ENCODE peak calls at places on chromosomes 5 and 9, in eight cellular contexts. Q, N, F, K, I, S, T and P are unnamed samples.

GRCh38 chr9:69867081-69867814 is 46.6 kb downstream of the CFAP95 start:
- DNase-seq in Q (no peak), N (no peak), F (no peak), K (no peak), I (no peak), S (no peak), T (no peak), P (no peak)

GRCh38 chr9:95174038-95174437 is 143.5 kb downstream of the FANCC start:
- DNase-seq in Q (no peak), N (no peak), F (no peak), K (no peak), I (no peak), S (no peak), T (no peak), P (no peak)

GRCh38 chr5:14671414-14671813 is 6.9 kb downstream of the OTULIN start:
- DNase-seq in Q (peak), N (no peak), F (peak), K (peak), I (no peak), S (no peak), T (no peak), P (no peak)

GRCh38 chr5:176675676-176676360 is 28.5 kb downstream of the TSPAN17 start:
- DNase-seq in Q (peak), N (peak), F (peak), K (peak), I (no peak), S (peak), T (peak), P (no peak)

GRCh38 chr5:140591747-140592372 is 27.2 kb downstream of the SLC35A4 start:
- DNase-seq in Q (peak), N (no peak), F (peak), K (no peak), I (no peak), S (no peak), T (no peak), P (no peak)

GRCh38 chr5:96067902-96068614 is 106.4 kb upstream of the ELL2 start:
- DNase-seq in Q (peak), N (no peak), F (peak), K (peak), I (peak), S (peak), T (no peak), P (no peak)

GRCh38 chr9:98678244-98678842 is 30.4 kb downstream of the GABBR2 start:
- DNase-seq in Q (peak), N (peak), F (peak), K (peak), I (no peak), S (peak), T (no peak), P (no peak)

GRCh38 chr9:90300901-90301688 is 341.5 kb downstream of the DIRAS2 start:
- DNase-seq in Q (peak), N (no peak), F (peak), K (peak), I (peak), S (peak), T (no peak), P (no peak)

GRCh38 chr5:83426855-83427254 is 44.7 kb upstream of the VCAN start:
- DNase-seq in Q (no peak), N (no peak), F (no peak), K (no peak), I (no peak), S (no peak), T (no peak), P (no peak)

GRCh38 chr9:123316053-123316718 is 39.8 kb upstream of the CRB2 start:
- DNase-seq in Q (no peak), N (no peak), F (no peak), K (no peak), I (no peak), S (no peak), T (no peak), P (no peak)

GRCh38 chr9:115289757-115290208 is 171.8 kb upstream of the TNC start:
- DNase-seq in Q (no peak), N (no peak), F (no peak), K (no peak), I (no peak), S (no peak), T (no peak), P (no peak)

GRCh38 chr9:107212613-107213012 is 70.5 kb upstream of the RAD23B start:
- DNase-seq in Q (no peak), N (no peak), F (no peak), K (no peak), I (no peak), S (no peak), T (no peak), P (no peak)

GRCh38 chr9:137319434-137319975 is 17.4 kb upstream of the NRARP start:
- DNase-seq in Q (no peak), N (no peak), F (no peak), K (peak), I (no peak), S (no peak), T (no peak), P (no peak)

GRCh38 chr5:73515232-73515631 is 17.0 kb downstream of the BTF3 start:
- DNase-seq in Q (peak), N (no peak), F (peak), K (no peak), I (no peak), S (peak), T (no peak), P (no peak)

GRCh38 chr5:67065237-67065636 is 131.4 kb downstream of the CD180 start:
- DNase-seq in Q (no peak), N (no peak), F (no peak), K (no peak), I (no peak), S (no peak), T (no peak), P (no peak)

GRCh38 chr9:97397220-97397619 is 14.7 kb upstream of the TDRD7 start:
- DNase-seq in Q (no peak), N (no peak), F (peak), K (no peak), I (no peak), S (no peak), T (no peak), P (no peak)

GRCh38 chr9:86966852-86967511 is 19.7 kb upstream of the GAS1 start:
- DNase-seq in Q (no peak), N (no peak), F (no peak), K (no peak), I (no peak), S (no peak), T (no peak), P (no peak)

GRCh38 chr5:151223447-151224264 is at the start of gene CCDC69:
- DNase-seq in Q (peak), N (peak), F (peak), K (peak), I (peak), S (peak), T (peak), P (peak)

GRCh38 chr9:80951675-80952074 is 737.7 kb downstream of the TLE1 start:
- DNase-seq in Q (peak), N (no peak), F (no peak), K (no peak), I (no peak), S (no peak), T (no peak), P (no peak)

GRCh38 chr9:17905356-17906203 is 326.7 kb downstream of the SH3GL2 start:
- DNase-seq in Q (peak), N (no peak), F (no peak), K (no peak), I (no peak), S (no peak), T (peak), P (no peak)

GRCh38 chr9:103997861-103998370 is 96.2 kb upstream of the SMC2 start:
- DNase-seq in Q (no peak), N (no peak), F (no peak), K (no peak), I (no peak), S (no peak), T (no peak), P (no peak)
- TF ChIP-seq CTCF in Q (no peak), N (no peak), F (no peak), K (no peak), I (no peak), S (no peak), T (no peak), P (no peak)

GRCh38 chr9:133347985-133348762 is at the start of the genes MED22 and RPL7A:
- DNase-seq in Q (peak), N (peak), F (peak), K (peak), I (peak), S (peak), T (peak), P (peak)
- TF ChIP-seq CTCF in Q (no peak), N (no peak), F (no peak), K (no peak), I (no peak), S (no peak), T (no peak), P (no peak)

GRCh38 chr9:83523684-83524083 is 14.5 kb downstream of the FRMD3 start:
- DNase-seq in Q (no peak), N (no peak), F (no peak), K (no peak), I (no peak), S (no peak), T (no peak), P (no peak)
- TF ChIP-seq CTCF in Q (no peak), N (no peak), F (no peak), K (no peak), I (no peak), S (no peak), T (no peak), P (no peak)

GRCh38 chr9:131382850-131383729 is 10.8 kb upstream of the PRRC2B start:
- DNase-seq in Q (peak), N (no peak), F (peak), K (peak), I (peak), S (no peak), T (no peak), P (no peak)
- TF ChIP-seq CTCF in Q (no peak), N (no peak), F (no peak), K (no peak), I (no peak), S (no peak), T (no peak), P (no peak)